ENCODE peak calls at places on chromosomes 6 and 20, in ten cellular contexts. F is hypothalamus; X is KBM-7; N is stimulated activated CD8-positive, alpha-beta memory T cell treated with anti-CD3 and anti-CD28 coated beads, Interleukin-4, amount 100 ng/mL, for 48 hours; L is mammary epithelial cell; E is NCI-H526 treated with DMSO at 0.1 percent for 48 hours; Y is NCI-H748 treated with DMSO at 0.1 percent for 48 hours; R is left ventricle myocardium inferior; H is stimulated activated CD4-positive, alpha-beta T cell treated with anti-CD3 and anti-CD28 coated beads, Interleukin-12 subunit alpha, Interleukin-12 subunit beta, amount 100 ng/mL, for 4 hours; D is fibroblast of pulmonary artery. I is an unnamed sample.

GRCh38 chr20:21609221-21609620 is 95.4 kb upstream of the NKX2-2 start:
- DNase-seq in F (peak), X (no peak), N (no peak), L (peak), E (no peak), Y (no peak), R (no peak), H (no peak), D (no peak), I (no peak)

GRCh38 chr6:2127484-2127911 is 117.9 kb downstream of the GMDS start:
- DNase-seq in F (no peak), X (no peak), N (peak), L (no peak), E (no peak), Y (no peak), R (peak), H (peak), D (peak), I (no peak)

GRCh38 chr6:7328159-7328713 is 15.2 kb upstream of the SSR1 start:
- DNase-seq in F (no peak), X (no peak), N (no peak), L (no peak), E (no peak), Y (no peak), R (no peak), H (no peak), D (no peak), I (no peak)

GRCh38 chr6:8279094-8279805 is 156.1 kb downstream of the SLC35B3 start:
- DNase-seq in F (no peak), X (no peak), N (no peak), L (no peak), E (peak), Y (no peak), R (no peak), H (no peak), D (no peak), I (peak)

GRCh38 chr6:167210375-167211295 is 52.9 kb upstream of the GPR31 start:
- DNase-seq in F (no peak), X (no peak), N (no peak), L (no peak), E (no peak), Y (no peak), R (no peak), H (no peak), D (peak), I (no peak)

GRCh38 chr6:106094261-106094963 is 8.3 kb downstream of the PRDM1 start:
- DNase-seq in F (no peak), X (no peak), N (no peak), L (no peak), E (no peak), Y (no peak), R (no peak), H (no peak), D (no peak), I (no peak)

GRCh38 chr6:2763876-2764540 is 1.2 kb upstream of the WRNIP1 start:
- DNase-seq in F (no peak), X (no peak), N (no peak), L (no peak), E (no peak), Y (no peak), R (no peak), H (no peak), D (no peak), I (no peak)

GRCh38 chr6:169963581-169964297 is 212.3 kb downstream of the ERMARD start:
- DNase-seq in F (no peak), X (no peak), N (no peak), L (no peak), E (no peak), Y (no peak), R (no peak), H (no peak), D (no peak), I (no peak)

GRCh38 chr6:34888874-34889555 is at the start of gene ANKS1A:
- DNase-seq in F (peak), X (peak), N (peak), L (peak), E (peak), Y (peak), R (peak), H (peak), D (peak), I (peak)